ENCODE peak calls at places on chromosome 21, in nine cellular contexts. One of them, this sample, is unnamed.

GRCh38 chr21:26082549-26082948 is 88.0 kb downstream of the APP start:
- DNase-seq in lung: no peak
- DNase-seq in cardiac muscle cell: no peak
- DNase-seq in activated T-cell treated with anti-CD3 and anti-CD28 coated beads, Interleukin-2, amount 50 U/mL, for 72 hours: no peak
- DNase-seq in thoracic aorta: no peak
- DNase-seq in fibroblast of lung: no peak
- DNase-seq in LHCN-M2: no peak
- DNase-seq in ovary: no peak
- DNase-seq in astrocyte of the cerebellum: no peak
- DNase-seq in this sample: no peak

GRCh38 chr21:35705237-35705887 is 355.0 kb downstream of the SETD4 start:
- DNase-seq in cardiac muscle cell: no peak
- DNase-seq in astrocyte of the cerebellum: no peak
- DNase-seq in ovary: no peak
- DNase-seq in thoracic aorta: no peak
- DNase-seq in LHCN-M2: no peak
- DNase-seq in fibroblast of lung: no peak
- DNase-seq in activated T-cell treated with anti-CD3 and anti-CD28 coated beads, Interleukin-2, amount 50 U/mL, for 72 hours: no peak
- DNase-seq in lung: no peak
- DNase-seq in this sample: no peak

GRCh38 chr21:28699591-28700259 is 293.0 kb downstream of the LTN1 start:
- DNase-seq in LHCN-M2: peak
- DNase-seq in fibroblast of lung: no peak
- DNase-seq in activated T-cell treated with anti-CD3 and anti-CD28 coated beads, Interleukin-2, amount 50 U/mL, for 72 hours: no peak
- DNase-seq in ovary: no peak
- DNase-seq in lung: no peak
- DNase-seq in astrocyte of the cerebellum: no peak
- DNase-seq in thoracic aorta: no peak
- DNase-seq in cardiac muscle cell: no peak
- DNase-seq in this sample: no peak

GRCh38 chr21:34932233-34932632 is 116.9 kb downstream of the RUNX1 start:
- DNase-seq in cardiac muscle cell: no peak
- DNase-seq in fibroblast of lung: no peak
- DNase-seq in LHCN-M2: no peak
- DNase-seq in thoracic aorta: no peak
- DNase-seq in lung: no peak
- DNase-seq in astrocyte of the cerebellum: no peak
- DNase-seq in activated T-cell treated with anti-CD3 and anti-CD28 coated beads, Interleukin-2, amount 50 U/mL, for 72 hours: no peak
- DNase-seq in ovary: no peak
- DNase-seq in this sample: no peak

GRCh38 chr21:35838350-35838749 is 222.0 kb downstream of the SETD4 start:
- DNase-seq in thoracic aorta: no peak
- DNase-seq in ovary: no peak
- DNase-seq in LHCN-M2: no peak
- DNase-seq in cardiac muscle cell: peak
- DNase-seq in fibroblast of lung: no peak
- DNase-seq in activated T-cell treated with anti-CD3 and anti-CD28 coated beads, Interleukin-2, amount 50 U/mL, for 72 hours: no peak
- DNase-seq in astrocyte of the cerebellum: no peak
- DNase-seq in lung: no peak
- DNase-seq in this sample: no peak

GRCh38 chr21:28069446-28069845 is 923.2 kb downstream of the LTN1 start:
- DNase-seq in activated T-cell treated with anti-CD3 and anti-CD28 coated beads, Interleukin-2, amount 50 U/mL, for 72 hours: no peak
- DNase-seq in thoracic aorta: no peak
- DNase-seq in fibroblast of lung: peak
- DNase-seq in LHCN-M2: peak
- DNase-seq in cardiac muscle cell: no peak
- DNase-seq in lung: no peak
- DNase-seq in ovary: no peak
- DNase-seq in astrocyte of the cerebellum: peak
- DNase-seq in this sample: no peak

GRCh38 chr21:22363504-22363903 is 1365.3 kb downstream of the NCAM2 start:
- DNase-seq in activated T-cell treated with anti-CD3 and anti-CD28 coated beads, Interleukin-2, amount 50 U/mL, for 72 hours: no peak
- DNase-seq in cardiac muscle cell: no peak
- DNase-seq in lung: no peak
- DNase-seq in astrocyte of the cerebellum: no peak
- DNase-seq in ovary: no peak
- DNase-seq in thoracic aorta: no peak
- DNase-seq in fibroblast of lung: no peak
- DNase-seq in LHCN-M2: no peak
- DNase-seq in this sample: no peak

GRCh38 chr21:44793269-44794030 is 8.2 kb downstream of the UBE2G2 start:
- DNase-seq in cardiac muscle cell: peak
- DNase-seq in lung: peak
- DNase-seq in astrocyte of the cerebellum: peak
- DNase-seq in activated T-cell treated with anti-CD3 and anti-CD28 coated beads, Interleukin-2, amount 50 U/mL, for 72 hours: peak
- DNase-seq in ovary: peak
- DNase-seq in thoracic aorta: no peak
- DNase-seq in fibroblast of lung: peak
- DNase-seq in LHCN-M2: peak
- DNase-seq in this sample: peak

GRCh38 chr21:16588433-16588860 is 858.7 kb downstream of the USP25 start:
- DNase-seq in lung: peak
- DNase-seq in fibroblast of lung: peak
- DNase-seq in activated T-cell treated with anti-CD3 and anti-CD28 coated beads, Interleukin-2, amount 50 U/mL, for 72 hours: no peak
- DNase-seq in thoracic aorta: peak
- DNase-seq in ovary: peak
- DNase-seq in astrocyte of the cerebellum: no peak
- DNase-seq in cardiac muscle cell: peak
- DNase-seq in LHCN-M2: peak
- DNase-seq in this sample: peak

GRCh38 chr21:43608664-43609063 is 50.6 kb downstream of the HSF2BP start:
- DNase-seq in thoracic aorta: no peak
- DNase-seq in ovary: no peak
- DNase-seq in cardiac muscle cell: no peak
- DNase-seq in fibroblast of lung: no peak
- DNase-seq in LHCN-M2: no peak
- DNase-seq in astrocyte of the cerebellum: no peak
- DNase-seq in lung: no peak
- DNase-seq in activated T-cell treated with anti-CD3 and anti-CD28 coated beads, Interleukin-2, amount 50 U/mL, for 72 hours: no peak
- DNase-seq in this sample: no peak

GRCh38 chr21:38599381-38599975 is 101.2 kb upstream of the ERG start:
- DNase-seq in astrocyte of the cerebellum: no peak
- DNase-seq in activated T-cell treated with anti-CD3 and anti-CD28 coated beads, Interleukin-2, amount 50 U/mL, for 72 hours: no peak
- DNase-seq in fibroblast of lung: no peak
- DNase-seq in ovary: no peak
- DNase-seq in thoracic aorta: no peak
- DNase-seq in cardiac muscle cell: no peak
- DNase-seq in LHCN-M2: no peak
- DNase-seq in lung: no peak
- DNase-seq in this sample: no peak

GRCh38 chr21:41366522-41367151 is 4.8 kb downstream of the MX2 start:
- DNase-seq in astrocyte of the cerebellum: no peak
- DNase-seq in LHCN-M2: peak
- DNase-seq in activated T-cell treated with anti-CD3 and anti-CD28 coated beads, Interleukin-2, amount 50 U/mL, for 72 hours: peak
- DNase-seq in cardiac muscle cell: no peak
- DNase-seq in lung: peak
- DNase-seq in fibroblast of lung: peak
- DNase-seq in ovary: no peak
- DNase-seq in thoracic aorta: no peak
- DNase-seq in this sample: no peak

GRCh38 chr21:36257657-36258056 is 62.3 kb upstream of the MORC3 start:
- DNase-seq in ovary: no peak
- DNase-seq in thoracic aorta: no peak
- DNase-seq in astrocyte of the cerebellum: no peak
- DNase-seq in lung: no peak
- DNase-seq in activated T-cell treated with anti-CD3 and anti-CD28 coated beads, Interleukin-2, amount 50 U/mL, for 72 hours: no peak
- DNase-seq in cardiac muscle cell: no peak
- DNase-seq in LHCN-M2: no peak
- DNase-seq in fibroblast of lung: no peak
- DNase-seq in this sample: no peak

This sample was measured in BE2C.